ENCODE peak calls at places on chromosomes 2 and 18, in ten cellular contexts. One of them, this sample, is unnamed.

GRCh38 chr2:88807237-88807962 is 115.9 kb downstream of the RPIA start:
- DNase-seq in tibial artery: no peak
- DNase-seq in SK-N-SH: no peak
- DNase-seq in CD4-positive, alpha-beta T cell: no peak
- DNase-seq in psoas muscle: no peak
- DNase-seq in AG10803: no peak
- DNase-seq in omental fat pad: no peak
- DNase-seq in lower leg skin: no peak
- DNase-seq in astrocyte: no peak
- DNase-seq in mammary epithelial cell: no peak
- DNase-seq in this sample: no peak

GRCh38 chr2:239189711-239190131 is 211.1 kb downstream of the HDAC4 start:
- DNase-seq in psoas muscle: peak; percentile 47
- DNase-seq in AG10803: no peak
- DNase-seq in tibial artery: peak; percentile 60
- DNase-seq in omental fat pad: peak; percentile 13
- DNase-seq in lower leg skin: peak; percentile 81
- DNase-seq in mammary epithelial cell: no peak
- DNase-seq in CD4-positive, alpha-beta T cell: no peak
- DNase-seq in SK-N-SH: no peak
- DNase-seq in astrocyte: no peak
- DNase-seq in this sample: no peak

GRCh38 chr2:35731674-35732073 is 623.9 kb upstream of the CRIM1 start:
- DNase-seq in mammary epithelial cell: no peak
- DNase-seq in AG10803: no peak
- DNase-seq in psoas muscle: no peak
- DNase-seq in omental fat pad: no peak
- DNase-seq in CD4-positive, alpha-beta T cell: no peak
- DNase-seq in lower leg skin: no peak
- DNase-seq in SK-N-SH: no peak
- DNase-seq in astrocyte: no peak
- DNase-seq in tibial artery: no peak
- DNase-seq in this sample: no peak

GRCh38 chr2:4272261-4272858 is 569.0 kb downstream of the DCDC2C start:
- DNase-seq in astrocyte: no peak
- DNase-seq in omental fat pad: no peak
- DNase-seq in SK-N-SH: no peak
- DNase-seq in AG10803: no peak
- DNase-seq in psoas muscle: no peak
- DNase-seq in mammary epithelial cell: no peak
- DNase-seq in tibial artery: no peak
- DNase-seq in lower leg skin: no peak
- DNase-seq in CD4-positive, alpha-beta T cell: no peak
- DNase-seq in this sample: no peak

GRCh38 chr2:187442378-187442777 is 5.7 kb downstream of the CALCRL start:
- DNase-seq in SK-N-SH: no peak
- DNase-seq in CD4-positive, alpha-beta T cell: no peak
- DNase-seq in psoas muscle: no peak
- DNase-seq in AG10803: no peak
- DNase-seq in lower leg skin: no peak
- DNase-seq in omental fat pad: no peak
- DNase-seq in mammary epithelial cell: no peak
- DNase-seq in tibial artery: no peak
- DNase-seq in astrocyte: no peak
- DNase-seq in this sample: no peak

GRCh38 chr2:240925191-240925575 is 19.0 kb downstream of the CROCC2 start:
- DNase-seq in CD4-positive, alpha-beta T cell: no peak
- DNase-seq in mammary epithelial cell: no peak
- DNase-seq in psoas muscle: peak; percentile 41
- DNase-seq in AG10803: no peak
- DNase-seq in astrocyte: no peak
- DNase-seq in SK-N-SH: peak; percentile 40
- DNase-seq in lower leg skin: peak; percentile 82
- DNase-seq in omental fat pad: peak; percentile 14
- DNase-seq in tibial artery: peak; percentile 65
- DNase-seq in this sample: no peak

GRCh38 chr2:68741805-68742306 is 7.2 kb downstream of the ARHGAP25 start:
- DNase-seq in mammary epithelial cell: peak; percentile 21
- DNase-seq in CD4-positive, alpha-beta T cell: no peak
- DNase-seq in AG10803: no peak
- DNase-seq in tibial artery: no peak
- DNase-seq in SK-N-SH: no peak
- DNase-seq in astrocyte: no peak
- DNase-seq in omental fat pad: no peak
- DNase-seq in psoas muscle: no peak
- DNase-seq in lower leg skin: peak; percentile 80
- DNase-seq in this sample: no peak

GRCh38 chr2:199336546-199336945 is 121.2 kb downstream of the SATB2 start:
- DNase-seq in omental fat pad: no peak
- DNase-seq in CD4-positive, alpha-beta T cell: no peak
- DNase-seq in tibial artery: no peak
- DNase-seq in mammary epithelial cell: no peak
- DNase-seq in AG10803: peak; percentile 29
- DNase-seq in psoas muscle: no peak
- DNase-seq in SK-N-SH: no peak
- DNase-seq in astrocyte: peak; percentile 26
- DNase-seq in lower leg skin: no peak
- DNase-seq in this sample: no peak

GRCh38 chr2:239042046-239042445 is 194.2 kb downstream of the TWIST2 start:
- DNase-seq in tibial artery: peak; percentile 32
- DNase-seq in psoas muscle: no peak
- DNase-seq in lower leg skin: no peak
- DNase-seq in SK-N-SH: no peak
- DNase-seq in CD4-positive, alpha-beta T cell: no peak
- DNase-seq in mammary epithelial cell: no peak
- DNase-seq in AG10803: no peak
- DNase-seq in astrocyte: no peak
- DNase-seq in omental fat pad: no peak
- DNase-seq in this sample: no peak

GRCh38 chr18:58671122-58671940 is at the start of gene MALT1:
- DNase-seq in lower leg skin: peak; percentile 99
- DNase-seq in AG10803: peak; percentile 87
- DNase-seq in astrocyte: peak; percentile 77
- DNase-seq in tibial artery: peak; percentile 94
- DNase-seq in psoas muscle: peak; percentile 97
- DNase-seq in omental fat pad: peak; percentile 84
- DNase-seq in SK-N-SH: peak; percentile 98
- DNase-seq in mammary epithelial cell: peak; percentile 89
- DNase-seq in CD4-positive, alpha-beta T cell: peak; percentile 95
- DNase-seq in this sample: peak; percentile 76

GRCh38 chr2:126220336-126220735 is 435.6 kb upstream of the GYPC start:
- DNase-seq in astrocyte: no peak
- DNase-seq in lower leg skin: no peak
- DNase-seq in psoas muscle: no peak
- DNase-seq in omental fat pad: no peak
- DNase-seq in AG10803: no peak
- DNase-seq in tibial artery: no peak
- DNase-seq in mammary epithelial cell: no peak
- DNase-seq in SK-N-SH: no peak
- DNase-seq in CD4-positive, alpha-beta T cell: no peak
- DNase-seq in this sample: no peak

GRCh38 chr2:97957432-97958183 is 38.1 kb downstream of the TMEM131 start:
- DNase-seq in lower leg skin: no peak
- DNase-seq in SK-N-SH: no peak
- DNase-seq in omental fat pad: no peak
- DNase-seq in psoas muscle: no peak
- DNase-seq in astrocyte: peak; percentile 28
- DNase-seq in CD4-positive, alpha-beta T cell: no peak
- DNase-seq in mammary epithelial cell: peak; percentile 81
- DNase-seq in AG10803: no peak
- DNase-seq in tibial artery: no peak
- DNase-seq in this sample: no peak

GRCh38 chr18:35776481-35776880 is 194.9 kb downstream of the GALNT1 start:
- DNase-seq in lower leg skin: no peak
- DNase-seq in omental fat pad: no peak
- DNase-seq in psoas muscle: no peak
- DNase-seq in CD4-positive, alpha-beta T cell: no peak
- DNase-seq in SK-N-SH: no peak
- DNase-seq in AG10803: no peak
- DNase-seq in mammary epithelial cell: no peak
- DNase-seq in astrocyte: no peak
- DNase-seq in tibial artery: no peak
- DNase-seq in this sample: no peak

GRCh38 chr2:235047171-235048160 is 95.6 kb downstream of the SH3BP4 start:
- DNase-seq in lower leg skin: peak; percentile 78
- DNase-seq in psoas muscle: peak; percentile 26
- DNase-seq in mammary epithelial cell: no peak
- DNase-seq in AG10803: no peak
- DNase-seq in CD4-positive, alpha-beta T cell: no peak
- DNase-seq in tibial artery: peak; percentile 56
- DNase-seq in astrocyte: no peak
- DNase-seq in SK-N-SH: no peak
- DNase-seq in omental fat pad: no peak
- DNase-seq in this sample: no peak

GRCh38 chr2:1051075-1051474 is 100.4 kb downstream of the SNTG2 start:
- DNase-seq in tibial artery: no peak
- DNase-seq in SK-N-SH: peak; percentile 44
- DNase-seq in omental fat pad: no peak
- DNase-seq in astrocyte: peak; percentile 8
- DNase-seq in AG10803: peak; percentile 33
- DNase-seq in lower leg skin: no peak
- DNase-seq in mammary epithelial cell: no peak
- DNase-seq in psoas muscle: no peak
- DNase-seq in CD4-positive, alpha-beta T cell: no peak
- DNase-seq in this sample: no peak
- TF ChIP-seq CTCF in tibial artery: no peak
- TF ChIP-seq CTCF in SK-N-SH: no peak
- TF ChIP-seq CTCF in omental fat pad: no peak
- TF ChIP-seq CTCF in astrocyte: peak; percentile 31
- TF ChIP-seq CTCF in AG10803: peak; percentile 33
- TF ChIP-seq CTCF in lower leg skin: no peak
- TF ChIP-seq CTCF in mammary epithelial cell: peak; percentile 7
- TF ChIP-seq CTCF in psoas muscle: no peak
- TF ChIP-seq CTCF in CD4-positive, alpha-beta T cell: no peak
- TF ChIP-seq CTCF in this sample: no peak

GRCh38 chr2:127526142-127526939 is at the start of gene IWS1:
- DNase-seq in tibial artery: peak; percentile 97
- DNase-seq in omental fat pad: peak; percentile 88
- DNase-seq in lower leg skin: peak; percentile 99
- DNase-seq in SK-N-SH: peak; percentile 94
- DNase-seq in CD4-positive, alpha-beta T cell: peak; percentile 84
- DNase-seq in AG10803: peak; percentile 95
- DNase-seq in mammary epithelial cell: peak; percentile 94
- DNase-seq in astrocyte: peak; percentile 91
- DNase-seq in psoas muscle: peak; percentile 98
- DNase-seq in this sample: peak; percentile 89

GRCh38 chr2:127528487-127528886 is 2.2 kb upstream of the IWS1 start:
- DNase-seq in mammary epithelial cell: no peak
- DNase-seq in psoas muscle: no peak
- DNase-seq in lower leg skin: no peak
- DNase-seq in AG10803: no peak
- DNase-seq in CD4-positive, alpha-beta T cell: no peak
- DNase-seq in tibial artery: no peak
- DNase-seq in astrocyte: no peak
- DNase-seq in omental fat pad: no peak
- DNase-seq in SK-N-SH: no peak
- DNase-seq in this sample: no peak

GRCh38 chr2:127530245-127531132 is 4.2 kb upstream of the IWS1 start:
- DNase-seq in omental fat pad: no peak
- DNase-seq in lower leg skin: no peak
- DNase-seq in psoas muscle: no peak
- DNase-seq in CD4-positive, alpha-beta T cell: no peak
- DNase-seq in SK-N-SH: no peak
- DNase-seq in AG10803: no peak
- DNase-seq in mammary epithelial cell: peak; percentile 60
- DNase-seq in tibial artery: no peak
- DNase-seq in astrocyte: no peak
- DNase-seq in this sample: no peak

GRCh38 chr2:127525692-127526141 is 572 bp downstream of the IWS1 start:
- DNase-seq in tibial artery: no peak
- DNase-seq in lower leg skin: peak; percentile 86
- DNase-seq in mammary epithelial cell: peak; percentile 59
- DNase-seq in CD4-positive, alpha-beta T cell: no peak
- DNase-seq in omental fat pad: no peak
- DNase-seq in SK-N-SH: peak; percentile 47
- DNase-seq in AG10803: peak; percentile 66
- DNase-seq in psoas muscle: no peak
- DNase-seq in astrocyte: peak; percentile 56
- DNase-seq in this sample: peak; percentile 38

GRCh38 chr2:127526940-127527804 is 883 bp upstream of the IWS1 start:
- DNase-seq in lower leg skin: no peak
- DNase-seq in omental fat pad: no peak
- DNase-seq in astrocyte: no peak
- DNase-seq in mammary epithelial cell: peak; percentile 78
- DNase-seq in tibial artery: no peak
- DNase-seq in SK-N-SH: peak; percentile 44
- DNase-seq in psoas muscle: no peak
- DNase-seq in AG10803: no peak
- DNase-seq in CD4-positive, alpha-beta T cell: no peak
- DNase-seq in this sample: no peak
- TF ChIP-seq CTCF in lower leg skin: no peak
- TF ChIP-seq CTCF in omental fat pad: no peak
- TF ChIP-seq CTCF in astrocyte: peak; percentile 6
- TF ChIP-seq CTCF in mammary epithelial cell: no peak
- TF ChIP-seq CTCF in tibial artery: no peak
- TF ChIP-seq CTCF in SK-N-SH: peak; percentile 26
- TF ChIP-seq CTCF in psoas muscle: no peak
- TF ChIP-seq CTCF in AG10803: peak; percentile 35
- TF ChIP-seq CTCF in CD4-positive, alpha-beta T cell: no peak
- TF ChIP-seq CTCF in this sample: peak; percentile 16

GRCh38 chr2:38233231-38233983 is 143.7 kb downstream of the ATL2 start:
- DNase-seq in astrocyte: peak; percentile 80
- DNase-seq in mammary epithelial cell: no peak
- DNase-seq in AG10803: peak; percentile 94
- DNase-seq in tibial artery: no peak
- DNase-seq in lower leg skin: no peak
- DNase-seq in psoas muscle: no peak
- DNase-seq in omental fat pad: no peak
- DNase-seq in SK-N-SH: no peak
- DNase-seq in CD4-positive, alpha-beta T cell: no peak
- DNase-seq in this sample: peak; percentile 95
- TF ChIP-seq CTCF in astrocyte: no peak
- TF ChIP-seq CTCF in mammary epithelial cell: no peak
- TF ChIP-seq CTCF in AG10803: peak; percentile 52
- TF ChIP-seq CTCF in tibial artery: peak; percentile 18
- TF ChIP-seq CTCF in lower leg skin: no peak
- TF ChIP-seq CTCF in psoas muscle: no peak
- TF ChIP-seq CTCF in omental fat pad: no peak
- TF ChIP-seq CTCF in SK-N-SH: peak; percentile 11
- TF ChIP-seq CTCF in CD4-positive, alpha-beta T cell: no peak
- TF ChIP-seq CTCF in this sample: peak; percentile 38

DNA sequence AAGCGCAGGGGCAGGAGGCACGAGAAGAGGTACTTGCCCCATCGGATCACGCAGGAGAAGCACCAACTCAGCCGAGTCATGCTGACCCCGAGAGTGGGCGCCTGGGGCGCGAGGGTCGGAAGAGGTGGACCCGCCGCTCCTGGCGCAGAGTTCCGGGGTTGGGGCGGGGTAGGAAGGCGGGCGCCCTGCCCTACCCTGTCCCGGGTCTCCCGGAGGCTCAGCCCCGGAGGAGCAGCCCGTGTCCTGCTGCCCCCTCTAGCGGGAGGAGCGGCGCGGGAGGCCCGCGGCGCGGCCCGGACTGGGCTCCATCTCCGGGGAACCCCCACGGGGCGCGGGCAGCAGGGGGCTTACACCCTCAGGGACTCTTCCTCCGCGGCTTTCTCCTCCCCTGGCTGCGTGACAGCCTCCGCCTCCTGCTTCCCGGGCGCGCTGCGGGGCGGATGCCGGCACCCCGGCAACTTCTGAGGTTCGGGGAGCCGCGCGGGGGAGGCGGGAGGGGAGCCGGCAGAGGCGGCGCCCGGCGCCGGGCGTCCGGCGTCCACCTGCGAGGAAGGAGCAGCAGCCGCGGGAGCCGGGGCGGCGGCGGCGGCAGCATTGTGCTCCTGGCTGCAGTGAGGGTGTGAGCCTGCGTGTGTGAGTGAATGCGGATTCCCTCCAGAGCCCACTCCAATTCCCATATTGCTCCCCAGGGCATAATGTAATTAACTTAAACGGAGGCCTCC is 7.5 kb upstream of the TNS1 start:
- DNase-seq in CD4-positive, alpha-beta T cell: peak; percentile 28
- DNase-seq in psoas muscle: peak; percentile 82
- DNase-seq in AG10803: peak; percentile 40
- DNase-seq in astrocyte: no peak
- DNase-seq in SK-N-SH: peak; percentile 91
- DNase-seq in mammary epithelial cell: peak; percentile 19
- DNase-seq in lower leg skin: no peak
- DNase-seq in tibial artery: peak; percentile 85
- DNase-seq in omental fat pad: no peak
- DNase-seq in this sample: no peak
- TF ChIP-seq CTCF in CD4-positive, alpha-beta T cell: no peak
- TF ChIP-seq CTCF in psoas muscle: peak; percentile 55
- TF ChIP-seq CTCF in AG10803: peak; percentile 55
- TF ChIP-seq CTCF in astrocyte: peak; percentile 17
- TF ChIP-seq CTCF in SK-N-SH: peak; percentile 63
- TF ChIP-seq CTCF in mammary epithelial cell: peak; percentile 22
- TF ChIP-seq CTCF in lower leg skin: no peak
- TF ChIP-seq CTCF in tibial artery: peak; percentile 72
- TF ChIP-seq CTCF in omental fat pad: no peak
- TF ChIP-seq CTCF in this sample: peak; percentile 68

This sample was measured in AG09319.